ENCODE peak calls at places on chromosomes 16 and 17, in eight cellular contexts. One of them, this sample, is unnamed.

GRCh38 chr17:54900457-54901229 is at the start of gene TOM1L1:
- DNase-seq in MM.1S: peak
- DNase-seq in substantia nigra: peak
- DNase-seq in colonic mucosa: peak
- DNase-seq in osteocyte: peak
- DNase-seq in Right ventricle myocardium superior: peak
- DNase-seq in A549: peak
- DNase-seq in SW480: peak
- DNase-seq in this sample: peak

GRCh38 chr17:2089021-2089422 is 34.1 kb downstream of the HIC1 start:
- DNase-seq in colonic mucosa: no peak
- DNase-seq in SW480: no peak
- DNase-seq in osteocyte: no peak
- DNase-seq in MM.1S: no peak
- DNase-seq in Right ventricle myocardium superior: no peak
- DNase-seq in A549: no peak
- DNase-seq in substantia nigra: no peak
- DNase-seq in this sample: no peak

GRCh38 chr16:85428899-85429775 is 184.0 kb upstream of the GSE1 start:
- DNase-seq in SW480: no peak
- DNase-seq in substantia nigra: no peak
- DNase-seq in MM.1S: no peak
- DNase-seq in osteocyte: no peak
- DNase-seq in colonic mucosa: peak
- DNase-seq in A549: no peak
- DNase-seq in Right ventricle myocardium superior: peak
- DNase-seq in this sample: no peak

GRCh38 chr17:81192386-81193050 is 26.5 kb upstream of the AATK start:
- DNase-seq in MM.1S: no peak
- DNase-seq in substantia nigra: no peak
- DNase-seq in osteocyte: no peak
- DNase-seq in colonic mucosa: no peak
- DNase-seq in SW480: peak
- DNase-seq in A549: no peak
- DNase-seq in Right ventricle myocardium superior: peak
- DNase-seq in this sample: no peak

GRCh38 chr17:59680314-59680713 is 26.9 kb downstream of the PTRH2 start:
- DNase-seq in A549: no peak
- DNase-seq in MM.1S: no peak
- DNase-seq in Right ventricle myocardium superior: no peak
- DNase-seq in colonic mucosa: no peak
- DNase-seq in osteocyte: no peak
- DNase-seq in SW480: no peak
- DNase-seq in substantia nigra: no peak
- DNase-seq in this sample: no peak

GRCh38 chr16:58211245-58211644 is 13.3 kb upstream of the CSNK2A2 start:
- DNase-seq in SW480: no peak
- DNase-seq in substantia nigra: no peak
- DNase-seq in MM.1S: no peak
- DNase-seq in A549: no peak
- DNase-seq in colonic mucosa: no peak
- DNase-seq in osteocyte: no peak
- DNase-seq in Right ventricle myocardium superior: no peak
- DNase-seq in this sample: no peak

GRCh38 chr17:73952498-73953205 is 250.8 kb upstream of the RPL38 start:
- DNase-seq in substantia nigra: no peak
- DNase-seq in SW480: peak
- DNase-seq in colonic mucosa: peak
- DNase-seq in osteocyte: no peak
- DNase-seq in Right ventricle myocardium superior: peak
- DNase-seq in A549: peak
- DNase-seq in MM.1S: no peak
- DNase-seq in this sample: peak

GRCh38 chr16:86882586-86883280 is 304.4 kb downstream of the FOXL1 start:
- DNase-seq in colonic mucosa: no peak
- DNase-seq in Right ventricle myocardium superior: peak
- DNase-seq in SW480: no peak
- DNase-seq in MM.1S: no peak
- DNase-seq in osteocyte: no peak
- DNase-seq in substantia nigra: peak
- DNase-seq in A549: no peak
- DNase-seq in this sample: no peak

GRCh38 chr17:65918450-65918849 is 273.5 kb downstream of the CEP112 start:
- DNase-seq in substantia nigra: no peak
- DNase-seq in osteocyte: no peak
- DNase-seq in MM.1S: no peak
- DNase-seq in colonic mucosa: no peak
- DNase-seq in SW480: no peak
- DNase-seq in Right ventricle myocardium superior: no peak
- DNase-seq in A549: no peak
- DNase-seq in this sample: no peak

GRCh38 chr17:18996458-18996857 is 8.1 kb downstream of the FAM83G start:
- DNase-seq in SW480: no peak
- DNase-seq in colonic mucosa: no peak
- DNase-seq in MM.1S: no peak
- DNase-seq in osteocyte: no peak
- DNase-seq in A549: no peak
- DNase-seq in Right ventricle myocardium superior: no peak
- DNase-seq in substantia nigra: no peak
- DNase-seq in this sample: no peak

GRCh38 chr17:3762922-3763776 is 37.8 kb downstream of the ITGAE start:
- DNase-seq in A549: no peak
- DNase-seq in substantia nigra: no peak
- DNase-seq in colonic mucosa: no peak
- DNase-seq in Right ventricle myocardium superior: no peak
- DNase-seq in SW480: peak
- DNase-seq in osteocyte: no peak
- DNase-seq in MM.1S: no peak
- DNase-seq in this sample: no peak

This sample was measured in Calu3.